ENCODE peak calls at places on chromosomes 1 and 21, in seven cellular contexts. B is lung, J is neuronal stem cell, D is psoas muscle, F is left ventricle myocardium inferior, A is Peyer's patch, U is adipocyte. P is an unnamed sample. For H3K4me1, the result is how much of the 10 kb centered on the place peaks cover.

GRCh38 chr1:119626841-119627240 is 21.2 kb downstream of the ZNF697 start:
- DNase-seq in B (no peak), J (no peak), D (no peak), F (no peak), A (no peak), U (peak), P (no peak)

GRCh38 chr21:38725196-38726157 is 80.3 kb upstream of the ETS2 start:
- DNase-seq in B (no peak), J (no peak), D (no peak), F (no peak), A (no peak), U (no peak), P (no peak)

GRCh38 chr1:75392278-75392677 is 218.6 kb downstream of the SLC44A5 start:
- DNase-seq in B (no peak), J (no peak), D (no peak), F (no peak), A (no peak), U (no peak), P (no peak)

GRCh38 chr1:54390655-54391054 is 15.5 kb downstream of the SSBP3 start:
- DNase-seq in B (no peak), J (no peak), D (peak), F (no peak), A (no peak), U (no peak), P (no peak)

GRCh38 chr1:54806931-54807611 is 5.9 kb upstream of the TTC22 start:
- DNase-seq in B (no peak), J (no peak), D (no peak), F (no peak), A (peak), U (no peak), P (no peak)

GRCh38 chr1:56416385-56416972 is 162.9 kb downstream of the PLPP3 start:
- DNase-seq in B (no peak), J (no peak), D (no peak), F (no peak), A (no peak), U (no peak), P (no peak)

GRCh38 chr1:240766831-240767230 is 154.9 kb upstream of the GREM2 start:
- DNase-seq in B (no peak), J (no peak), D (no peak), F (no peak), A (no peak), U (peak), P (no peak)

GRCh38 chr1:6965062-6965913 is 180.0 kb downstream of the CAMTA1 start:
- DNase-seq in B (no peak), J (no peak), D (no peak), F (no peak), A (no peak), U (no peak), P (no peak)

GRCh38 chr1:13702425-13703127 is 2.6 kb downstream of the PRDM2 start:
- DNase-seq in B (no peak), J (no peak), D (no peak), F (no peak), A (peak), U (no peak), P (no peak)

GRCh38 chr1:36572142-36572715 is 89.5 kb upstream of the CSF3R start:
- DNase-seq in B (no peak), J (no peak), D (no peak), F (no peak), A (no peak), U (no peak), P (no peak)

GRCh38 chr1:215583185-215583692 is 16.1 kb downstream of the KCTD3 start:
- DNase-seq in B (no peak), J (no peak), D (no peak), F (no peak), A (no peak), U (no peak), P (no peak)

GRCh38 chr21:37407719-37408455 is 41.3 kb downstream of the DYRK1A start:
- DNase-seq in B (no peak), J (no peak), D (no peak), F (no peak), A (no peak), U (peak), P (no peak)

GRCh38 chr1:205458777-205459566 is 3.1 kb upstream of the BLACAT1 start:
- DNase-seq in B (no peak), J (no peak), D (no peak), F (no peak), A (no peak), U (peak), P (no peak)

GRCh38 chr1:168665975-168666374 is 63.0 kb downstream of the DPT start:
- DNase-seq in B (no peak), J (no peak), D (no peak), F (no peak), A (no peak), U (no peak), P (no peak)

GRCh38 chr1:42692461-42692860 is 10.2 kb downstream of the YBX1 start:
- DNase-seq in B (no peak), J (no peak), D (no peak), F (no peak), A (no peak), U (no peak), P (no peak)

GRCh38 chr1:10796029-10796944 is at the start of gene CASZ1:
- DNase-seq in B (peak), J (peak), D (peak), F (peak), A (no peak), U (peak), P (no peak)

GRCh38 chr1:116268211-116268610 is 104.8 kb upstream of the ATP1A1 start:
- DNase-seq in B (peak), J (no peak), D (peak), F (no peak), A (no peak), U (peak), P (no peak)

GRCh38 chr1:37037675-37038074 is 3.4 kb upstream of the GRIK3 start:
- DNase-seq in B (no peak), J (no peak), D (no peak), F (no peak), A (no peak), U (no peak), P (no peak)

GRCh38 chr21:23017989-23018388 is 2019.8 kb downstream of the NCAM2 start:
- DNase-seq in B (no peak), J (no peak), D (no peak), F (no peak), A (no peak), U (no peak), P (no peak)

GRCh38 chr1:1371741-1372711 is 3.0 kb downstream of the AURKAIP1 start:
- DNase-seq in B (peak), J (no peak), D (peak), F (peak), A (peak), U (peak), P (no peak)

GRCh38 chr1:22140681-22141080 is 2.2 kb downstream of the WNT4 start:
- DNase-seq in B (no peak), J (no peak), D (no peak), F (no peak), A (no peak), U (no peak), P (no peak)

GRCh38 chr1:234970371-234970730 is 158.3 kb downstream of the TOMM20 start:
- DNase-seq in B (no peak), J (no peak), D (no peak), F (no peak), A (peak), U (no peak), P (no peak)

GRCh38 chr1:34786521-34787325 is 5.7 kb downstream of the GJB3 start:
- DNase-seq in B (peak), J (peak), D (peak), F (peak), A (peak), U (peak), P (no peak)

GRCh38 chr1:3821934-3822307 is 25.6 kb upstream of the LRRC47 start:
- DNase-seq in B (no peak), J (no peak), D (no peak), F (no peak), A (no peak), U (no peak), P (no peak)

GRCh38 chr1:97529600-97529999 is 391.2 kb downstream of the DPYD start:
- DNase-seq in B (no peak), J (no peak), D (no peak), F (no peak), A (no peak), U (no peak), P (no peak)

GRCh38 chr1:111826278-111826677 is 70.6 kb downstream of the DDX20 start:
- DNase-seq in B (no peak), J (no peak), D (no peak), F (no peak), A (no peak), U (no peak), P (no peak)

GRCh38 chr1:203048086-203048485 is 21.8 kb downstream of the PPFIA4 start:
- DNase-seq in B (no peak), J (no peak), D (no peak), F (no peak), A (no peak), U (no peak), P (no peak)

GRCh38 chr1:201941420-201942128 is 4.8 kb downstream of the LMOD1 start:
- DNase-seq in B (no peak), J (peak), D (no peak), F (no peak), A (no peak), U (no peak), P (no peak)

GRCh38 chr1:60970081-60970509 is 112.3 kb upstream of the NFIA start:
- DNase-seq in B (no peak), J (no peak), D (no peak), F (no peak), A (no peak), U (no peak), P (no peak)

GRCh38 chr1:103514920-103515503 is 10.5 kb upstream of the RNPC3 start:
- DNase-seq in B (no peak), J (peak), D (no peak), F (no peak), A (no peak), U (peak), P (no peak)

GRCh38 chr1:154666051-154666793 is 58.2 kb upstream of the ADAR start:
- DNase-seq in B (no peak), J (no peak), D (no peak), F (no peak), A (no peak), U (no peak), P (no peak)

GRCh38 chr1:209103135-209103534 is 480.4 kb upstream of the CAMK1G start:
- DNase-seq in B (no peak), J (no peak), D (no peak), F (no peak), A (no peak), U (no peak), P (no peak)

GRCh38 chr21:44878053-44878982 is 4.8 kb upstream of the PTTG1IP start:
- DNase-seq in B (no peak), J (no peak), D (no peak), F (peak), A (no peak), U (no peak), P (no peak)
- H3K4me1 ChIP-seq in B (under half), J (under half), D (under half), F (under half), A (under half), U (under half), P (under half)

DNA sequence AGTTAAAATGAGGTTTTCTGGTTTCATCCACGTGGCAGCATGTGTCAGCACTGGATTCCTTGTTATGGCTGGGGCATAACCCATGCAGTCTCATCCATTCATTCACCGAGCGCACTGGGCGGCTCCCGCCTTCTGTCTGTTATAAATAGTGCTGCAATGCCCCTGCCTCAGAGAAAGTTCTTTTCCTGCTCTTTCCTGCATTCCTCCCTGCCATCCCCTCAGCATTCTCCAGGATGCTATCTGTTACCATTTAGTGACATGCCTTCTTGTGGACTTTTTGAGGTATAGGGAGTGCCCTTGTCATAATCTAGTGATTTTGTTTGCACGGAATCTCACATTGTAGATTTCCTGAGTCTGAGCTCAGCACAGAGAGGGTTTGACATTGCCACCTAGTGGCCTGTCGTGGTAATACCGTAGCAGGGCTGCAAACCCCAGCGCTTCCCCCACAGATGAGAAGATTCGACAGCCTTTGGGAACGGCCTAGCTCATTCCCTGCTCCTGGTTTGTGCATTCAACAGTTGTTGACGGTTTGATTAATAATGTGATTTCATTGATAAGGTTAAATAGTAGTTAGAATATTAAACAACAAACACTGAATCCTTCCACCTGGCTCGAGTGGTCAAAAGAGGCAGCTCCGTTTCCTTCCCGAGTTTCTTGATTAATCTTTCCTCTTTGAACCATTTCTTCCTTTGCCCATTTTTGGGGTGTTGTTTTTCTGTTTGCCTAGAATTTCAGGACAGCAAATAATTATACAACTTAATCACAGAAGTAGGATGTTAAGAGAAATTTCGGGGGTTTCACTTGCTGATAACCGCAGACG is 46.3 kb downstream of the UMODL1 start:
- DNase-seq in B (peak), J (peak), D (peak), F (peak), A (peak), U (peak), P (no peak)
- H3K4me1 ChIP-seq in B (under half), J (under half), D (under half), F (under half), A (under half), U (under half), P (under half)

GRCh38 chr1:184623404-184623803 is 131.3 kb downstream of the EDEM3 start:
- DNase-seq in B (no peak), J (no peak), D (no peak), F (no peak), A (no peak), U (no peak), P (no peak)

GRCh38 chr1:184622136-184622823 is 132.4 kb downstream of the EDEM3 start:
- DNase-seq in B (peak), J (no peak), D (peak), F (peak), A (peak), U (peak), P (peak)

GRCh38 chr1:184618851-184619250 is 135.8 kb downstream of the EDEM3 start:
- DNase-seq in B (no peak), J (no peak), D (no peak), F (no peak), A (no peak), U (no peak), P (no peak)

GRCh38 chr1:184624051-184624450 is 130.6 kb downstream of the EDEM3 start:
- DNase-seq in B (no peak), J (no peak), D (no peak), F (no peak), A (no peak), U (peak), P (no peak)

DNA sequence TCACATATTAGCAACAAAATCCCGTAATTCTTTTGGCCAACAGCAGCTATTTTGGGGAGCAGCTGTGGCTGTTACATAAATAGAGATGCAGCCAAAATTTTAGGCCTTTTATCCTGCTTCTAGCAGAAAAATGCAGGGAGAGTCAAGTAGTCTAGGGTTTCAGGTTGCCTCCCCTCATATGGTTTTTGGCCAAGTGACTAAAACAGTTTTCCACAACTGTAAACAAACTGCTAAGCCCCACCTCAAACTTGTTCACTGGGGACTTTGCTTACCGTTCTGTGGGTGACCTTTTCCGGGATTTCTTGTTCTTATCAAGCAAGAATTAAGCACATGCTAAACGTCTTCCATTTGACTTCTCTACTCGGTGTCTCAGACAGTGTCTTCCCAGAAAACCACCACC is 133.4 kb downstream of the EDEM3 start:
- DNase-seq in B (no peak), J (no peak), D (no peak), F (no peak), A (no peak), U (peak), P (no peak)
- H3K4me1 ChIP-seq in B (under half), J (under half), D (half or more), F (half or more), A (under half), U (half or more), P (half or more)

DNA sequence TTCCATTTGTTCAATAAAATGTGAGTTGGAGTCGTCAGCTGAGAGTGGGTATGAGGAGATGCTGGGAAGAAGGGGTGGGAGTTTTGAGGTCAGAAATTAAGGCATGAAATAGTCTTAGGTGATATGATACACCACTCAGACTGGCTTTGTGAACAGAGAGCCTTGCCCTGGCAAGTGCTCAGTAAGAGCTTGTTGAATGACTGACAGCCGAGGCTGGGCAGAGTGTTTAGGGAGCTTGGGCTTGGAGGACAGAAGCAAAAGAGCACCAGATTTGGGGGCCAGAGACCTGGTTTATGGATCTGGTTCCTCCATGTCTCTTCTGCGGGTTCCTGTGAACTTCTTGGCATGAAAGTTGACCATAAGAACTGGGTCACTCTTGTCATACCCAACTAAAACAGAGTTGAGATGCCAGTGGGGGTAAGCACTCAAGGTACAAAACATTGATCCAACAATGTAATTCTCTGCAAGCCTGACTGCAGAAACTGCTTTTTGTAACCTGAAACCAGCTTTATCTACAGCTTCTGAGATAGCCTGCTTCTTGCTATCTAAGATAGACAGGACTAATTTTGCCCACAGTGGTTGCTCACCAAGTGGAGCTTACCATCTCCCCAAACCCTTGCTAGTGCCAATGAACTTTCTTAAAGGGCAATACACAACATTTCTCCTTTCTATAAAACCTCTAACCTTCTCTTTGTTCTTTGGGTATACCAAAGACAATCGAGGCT is 126.4 kb downstream of the TENT5C start:
- DNase-seq in B (no peak), J (no peak), D (no peak), F (no peak), A (no peak), U (no peak), P (no peak)
- H3K4me1 ChIP-seq in B (under half), J (under half), D (under half), F (under half), A (under half), U (under half), P (under half)

GRCh38 chr1:44644806-44645205 is 29.5 kb downstream of the TMEM53 start:
- DNase-seq in B (no peak), J (no peak), D (no peak), F (no peak), A (no peak), U (no peak), P (no peak)
- H3K4me1 ChIP-seq in B (under half), J (under half), D (half or more), F (half or more), A (under half), U (under half), P (half or more)

DNA sequence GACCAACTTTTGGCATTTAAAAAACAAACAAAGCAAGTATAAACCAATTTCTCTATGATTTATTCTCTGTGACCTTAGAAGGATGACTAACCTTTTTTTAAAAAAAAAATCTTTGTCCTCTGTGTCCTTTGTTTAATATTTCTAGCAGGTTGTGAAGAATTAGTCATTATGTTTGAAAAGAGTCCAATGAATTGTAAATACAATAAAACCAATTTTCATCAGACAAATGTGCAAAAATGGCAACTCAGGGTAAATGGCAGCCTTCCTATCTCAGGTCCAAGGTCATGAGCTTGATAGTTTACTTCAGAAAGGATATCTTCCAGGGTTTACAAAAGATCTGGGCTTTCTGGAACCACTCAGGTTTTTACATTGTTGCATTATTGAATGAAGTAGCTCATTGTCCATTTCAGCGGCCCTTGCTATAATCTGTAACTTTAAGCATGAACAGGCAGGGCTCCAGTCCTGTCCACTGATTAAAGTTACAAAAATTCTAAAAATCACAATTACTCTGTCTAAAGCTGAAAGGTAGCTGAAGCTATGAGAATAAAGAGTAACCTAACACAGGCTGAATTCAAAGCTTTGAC is 11.7 kb upstream of the MAP3K21 start:
- DNase-seq in B (no peak), J (no peak), D (no peak), F (no peak), A (no peak), U (no peak), P (no peak)
- H3K4me1 ChIP-seq in B (under half), J (under half), D (under half), F (under half), A (under half), U (under half), P (under half)

GRCh38 chr1:66641851-66642473 is 108.0 kb downstream of the SGIP1 start:
- DNase-seq in B (no peak), J (no peak), D (no peak), F (no peak), A (no peak), U (peak), P (no peak)
- H3K4me1 ChIP-seq in B (under half), J (under half), D (under half), F (under half), A (under half), U (under half), P (under half)

GRCh38 chr1:27366113-27366410 is 699 bp downstream of the MAP3K6 start:
- DNase-seq in B (peak), J (peak), D (peak), F (peak), A (peak), U (peak), P (peak)

GRCh38 chr1:27367160-27367650 is 444 bp upstream of the MAP3K6 start:
- DNase-seq in B (no peak), J (no peak), D (no peak), F (no peak), A (no peak), U (no peak), P (no peak)

GRCh38 chr1:27365372-27366112 is 1.2 kb downstream of the MAP3K6 start:
- DNase-seq in B (peak), J (peak), D (peak), F (peak), A (peak), U (peak), P (peak)

GRCh38 chr1:27364696-27365371 is 1.9 kb downstream of the MAP3K6 start:
- DNase-seq in B (no peak), J (no peak), D (no peak), F (no peak), A (no peak), U (no peak), P (no peak)

GRCh38 chr1:27366411-27367159 is at the start of gene MAP3K6:
- DNase-seq in B (peak), J (peak), D (peak), F (peak), A (peak), U (peak), P (peak)
- H3K4me1 ChIP-seq in B (under half), J (under half), D (under half), F (half or more), A (under half), U (under half), P (under half)

P was measured in esophagus muscularis mucosa.